ENCODE peak calls at places on chromosome 2, in five cellular contexts. I is pancreas, B is A549, J is foreskin fibroblast, R is prostate gland. W is an unnamed sample.

GRCh38 chr2:98875081-98875728 is 60.8 kb downstream of the CRACDL start:
- DNase-seq in R (no peak), B (no peak), J (no peak), I (no peak), W (no peak)

GRCh38 chr2:170814551-170815245 is 2.0 kb upstream of the GAD1 start:
- DNase-seq in I (no peak), R (no peak), J (no peak), B (no peak), W (no peak)

GRCh38 chr2:26184086-26184485 is 11.2 kb downstream of the GAREM2 start:
- DNase-seq in B (no peak), J (no peak), R (no peak), I (peak), W (no peak)

GRCh38 chr2:3124921-3125760 is 252.5 kb downstream of the EIPR1 start:
- DNase-seq in J (no peak), B (no peak), I (no peak), R (no peak), W (no peak)

GRCh38 chr2:229419158-229419557 is 148.1 kb upstream of the PID1 start:
- DNase-seq in R (no peak), I (no peak), J (peak), B (no peak), W (no peak)

GRCh38 chr2:18378020-18378653 is 182.3 kb downstream of the RDH14 start:
- DNase-seq in B (peak), R (peak), J (peak), I (no peak), W (no peak)

GRCh38 chr2:75074228-75074627 is 115.8 kb downstream of the POLE4 start:
- DNase-seq in B (no peak), J (no peak), I (no peak), R (no peak), W (no peak)

GRCh38 chr2:111659361-111660281 is 224.4 kb downstream of the ANAPC1 start:
- DNase-seq in B (peak), R (peak), J (peak), I (no peak), W (peak)

GRCh38 chr2:238425979-238426567 is 654 bp upstream of the ASB1 start:
- DNase-seq in R (no peak), I (no peak), B (peak), J (peak), W (no peak)

GRCh38 chr2:25341031-25341727 is 546 bp downstream of the DNMT3A start:
- DNase-seq in R (no peak), I (no peak), J (peak), B (no peak), W (no peak)

GRCh38 chr2:229571243-229571642 is 143.1 kb downstream of the DNER start:
- DNase-seq in R (no peak), B (no peak), I (no peak), J (no peak), W (no peak)

GRCh38 chr2:177464549-177464948 is 72.0 kb downstream of the AGPS start:
- DNase-seq in I (no peak), R (no peak), B (no peak), J (peak), W (no peak)

GRCh38 chr2:226701052-226701451 is 98.6 kb downstream of the IRS1 start:
- DNase-seq in B (no peak), I (no peak), J (peak), R (no peak), W (peak)

GRCh38 chr2:207258191-207258991 is 92.6 kb upstream of the KLF7 start:
- DNase-seq in R (peak), J (peak), I (no peak), B (peak), W (peak)

GRCh38 chr2:7774481-7774880 is 857.3 kb downstream of the RNF144A start:
- DNase-seq in R (no peak), B (no peak), I (no peak), J (no peak), W (no peak)

GRCh38 chr2:194867328-194867727 is 789.7 kb upstream of the SLC39A10 start:
- DNase-seq in J (peak), I (no peak), R (no peak), B (peak), W (no peak)

GRCh38 chr2:150735894-150736498 is 248.5 kb upstream of the RND3 start:
- DNase-seq in B (no peak), J (no peak), I (no peak), R (no peak), W (no peak)

GRCh38 chr2:190507135-190507534 is 27.4 kb downstream of the NEMP2 start:
- DNase-seq in R (peak), I (no peak), B (no peak), J (no peak), W (no peak)

GRCh38 chr2:105771841-105772240 is 27.1 kb downstream of the NCK2 start:
- DNase-seq in J (no peak), R (no peak), I (no peak), B (no peak), W (no peak)

GRCh38 chr2:96264656-96265348 is 995 bp downstream of the TMEM127 start:
- DNase-seq in I (peak), R (no peak), B (no peak), J (peak), W (no peak)

GRCh38 chr2:96265840-96266569 is at the start of the genes CIAO1 and TMEM127:
- DNase-seq in B (peak), I (peak), J (peak), R (peak), W (peak)

GRCh38 chr2:96265349-96265839 is 403 bp downstream of the TMEM127 start:
- DNase-seq in I (peak), B (no peak), J (peak), R (no peak), W (no peak)

GRCh38 chr2:96262306-96262705 is 3.5 kb downstream of the TMEM127 start:
- DNase-seq in B (no peak), J (peak), R (no peak), I (no peak), W (no peak)

GRCh38 chr2:96264086-96264485 is 1.7 kb downstream of the TMEM127 start:
- DNase-seq in I (no peak), B (no peak), R (no peak), J (peak), W (no peak)
- H3K4me3 ChIP-seq in I (peak), B (no peak), R (peak), J (peak), W (peak)

GRCh38 chr2:30503692-30504076 is 56.6 kb downstream of the LCLAT1 start:
- DNase-seq in R (no peak), I (no peak), J (no peak), B (no peak), W (no peak)

GRCh38 chr2:30500699-30501098 is 53.7 kb downstream of the LCLAT1 start:
- DNase-seq in J (no peak), I (no peak), B (no peak), R (no peak), W (no peak)

GRCh38 chr2:30505500-30506180 is 58.6 kb downstream of the LCLAT1 start:
- DNase-seq in R (no peak), I (no peak), J (no peak), B (no peak), W (no peak)

GRCh38 chr2:30502310-30502709 is 55.3 kb downstream of the LCLAT1 start:
- DNase-seq in B (no peak), J (no peak), I (no peak), R (no peak), W (no peak)

GRCh38 chr2:30503007-30503691 is 56.1 kb downstream of the LCLAT1 start:
- DNase-seq in I (no peak), J (no peak), B (no peak), R (no peak), W (no peak)
- TF ChIP-seq CTCF in I (no peak), J (no peak), B (peak), R (no peak), W (no peak)

GRCh38 chr2:127219716-127220090 is 396 bp downstream of the CYP27C1 start:
- DNase-seq in B (no peak), J (peak), I (peak), R (no peak), W (no peak)

GRCh38 chr2:127220102-127220806 is at the start of gene CYP27C1:
- DNase-seq in I (no peak), B (no peak), J (peak), R (no peak), W (no peak)

GRCh38 chr2:127218843-127219715 is 1.0 kb downstream of the CYP27C1 start:
- DNase-seq in J (peak), R (no peak), I (peak), B (peak), W (no peak)

GRCh38 chr2:127217470-127218325 is 2.4 kb downstream of the CYP27C1 start:
- DNase-seq in B (peak), R (no peak), I (no peak), J (peak), W (no peak)

DNA sequence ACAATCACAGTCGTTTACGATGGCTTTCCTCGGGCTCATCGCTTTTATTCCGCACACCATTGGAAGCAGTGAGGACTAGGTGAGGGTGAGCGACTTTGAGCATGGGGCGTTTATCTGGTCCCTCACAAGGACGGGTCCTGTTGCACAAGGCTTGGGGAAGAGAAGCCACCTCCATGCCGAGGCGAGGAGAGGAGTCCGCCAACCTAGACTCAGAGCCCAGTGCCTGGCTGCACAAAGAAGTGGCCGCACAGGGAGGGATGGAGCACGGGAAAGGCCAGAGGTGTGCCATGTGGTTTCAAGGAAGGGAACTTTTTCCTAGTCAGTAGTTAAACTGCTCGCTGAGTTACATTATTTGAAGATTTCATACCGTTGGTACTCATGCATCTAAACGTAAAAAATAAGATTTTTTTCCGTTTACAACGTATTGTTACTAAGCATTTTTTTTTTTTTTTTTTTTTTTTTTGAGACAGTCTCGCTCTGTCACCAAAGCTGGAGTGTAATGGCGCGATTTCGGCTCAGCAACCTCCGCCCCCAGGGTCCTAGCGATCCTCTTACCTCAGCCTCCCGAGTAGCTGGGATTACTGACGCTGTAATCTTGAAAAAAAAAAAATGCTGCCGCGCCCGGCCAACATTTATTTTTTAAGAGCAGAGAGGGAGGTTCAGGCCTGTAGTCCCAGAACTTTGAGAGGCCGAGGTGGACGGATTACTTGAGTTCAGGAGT is 868 bp upstream of the CYP27C1 start:
- DNase-seq in R (no peak), I (no peak), B (no peak), J (peak), W (no peak)
- H3K4me3 ChIP-seq in R (no peak), I (no peak), B (peak), J (peak), W (no peak)

GRCh38 chr2:157900684-157901083 is 24.6 kb upstream of the ACVR1 start:
- DNase-seq in J (no peak), R (no peak), I (no peak), B (no peak), W (no peak)

GRCh38 chr2:157903051-157903625 is 27.0 kb upstream of the ACVR1 start:
- DNase-seq in I (no peak), J (no peak), B (no peak), R (no peak), W (no peak)

GRCh38 chr2:157899125-157899839 is 23.2 kb upstream of the ACVR1 start:
- DNase-seq in R (no peak), B (no peak), I (no peak), J (no peak), W (no peak)

GRCh38 chr2:157900203-157900602 is 24.1 kb upstream of the ACVR1 start:
- DNase-seq in R (no peak), I (no peak), J (no peak), B (no peak), W (no peak)

GRCh38 chr2:157901325-157901724 is 25.2 kb upstream of the ACVR1 start:
- DNase-seq in B (no peak), R (no peak), J (no peak), I (no peak), W (no peak)
- TF ChIP-seq CTCF in B (peak), R (no peak), J (no peak), I (no peak), W (peak)

GRCh38 chr2:215428060-215428910 is 7.6 kb downstream of the FN1 start:
- DNase-seq in I (no peak), R (no peak), B (no peak), J (peak), W (no peak)
- H3K4me3 ChIP-seq in I (no peak), R (no peak), B (no peak), J (no peak), W (no peak)

GRCh38 chr2:217070043-217070430 is 210.2 kb upstream of the TNP1 start:
- DNase-seq in J (no peak), R (no peak), B (no peak), I (no peak), W (no peak)

GRCh38 chr2:217067787-217068186 is 207.9 kb upstream of the TNP1 start:
- DNase-seq in B (no peak), I (no peak), J (no peak), R (no peak), W (no peak)

GRCh38 chr2:217069263-217070042 is 209.6 kb upstream of the TNP1 start:
- DNase-seq in J (peak), I (no peak), B (no peak), R (no peak), W (no peak)

GRCh38 chr2:217070611-217071010 is 210.7 kb upstream of the TNP1 start:
- DNase-seq in B (no peak), I (no peak), J (no peak), R (no peak), W (no peak)

GRCh38 chr2:217068677-217069250 is 208.9 kb upstream of the TNP1 start:
- DNase-seq in B (no peak), I (no peak), J (no peak), R (no peak), W (no peak)
- TF ChIP-seq CTCF in B (no peak), I (no peak), J (no peak), R (no peak), W (no peak)

DNA sequence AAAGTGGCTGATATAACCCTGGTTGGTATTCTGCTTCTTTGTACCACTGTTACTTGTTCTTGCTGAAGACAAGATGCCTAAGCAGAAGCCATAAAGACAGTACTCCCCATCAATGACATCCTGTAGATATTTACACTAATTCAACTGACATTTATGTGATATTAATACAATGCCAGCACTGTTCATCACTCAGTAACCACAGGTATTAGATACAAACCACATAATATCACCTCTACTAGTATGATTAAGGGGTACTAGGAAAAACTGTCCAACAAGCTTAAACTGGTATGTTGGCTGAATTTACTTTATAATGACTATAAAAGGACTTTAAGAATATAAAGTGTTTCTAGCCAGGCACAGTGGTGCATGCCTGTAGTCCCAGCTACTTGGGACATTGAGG is 65.8 kb downstream of the RTN4 start:
- DNase-seq in I (no peak), J (no peak), R (no peak), B (no peak), W (no peak)
- H3K4me3 ChIP-seq in I (no peak), J (no peak), R (no peak), B (no peak), W (no peak)

GRCh38 chr2:81650048-81650971 is 1345.8 kb upstream of the LRRTM1 start:
- DNase-seq in B (peak), J (peak), I (no peak), R (no peak), W (no peak)
- TF ChIP-seq CTCF in B (no peak), J (no peak), I (no peak), R (no peak), W (peak)

DNA sequence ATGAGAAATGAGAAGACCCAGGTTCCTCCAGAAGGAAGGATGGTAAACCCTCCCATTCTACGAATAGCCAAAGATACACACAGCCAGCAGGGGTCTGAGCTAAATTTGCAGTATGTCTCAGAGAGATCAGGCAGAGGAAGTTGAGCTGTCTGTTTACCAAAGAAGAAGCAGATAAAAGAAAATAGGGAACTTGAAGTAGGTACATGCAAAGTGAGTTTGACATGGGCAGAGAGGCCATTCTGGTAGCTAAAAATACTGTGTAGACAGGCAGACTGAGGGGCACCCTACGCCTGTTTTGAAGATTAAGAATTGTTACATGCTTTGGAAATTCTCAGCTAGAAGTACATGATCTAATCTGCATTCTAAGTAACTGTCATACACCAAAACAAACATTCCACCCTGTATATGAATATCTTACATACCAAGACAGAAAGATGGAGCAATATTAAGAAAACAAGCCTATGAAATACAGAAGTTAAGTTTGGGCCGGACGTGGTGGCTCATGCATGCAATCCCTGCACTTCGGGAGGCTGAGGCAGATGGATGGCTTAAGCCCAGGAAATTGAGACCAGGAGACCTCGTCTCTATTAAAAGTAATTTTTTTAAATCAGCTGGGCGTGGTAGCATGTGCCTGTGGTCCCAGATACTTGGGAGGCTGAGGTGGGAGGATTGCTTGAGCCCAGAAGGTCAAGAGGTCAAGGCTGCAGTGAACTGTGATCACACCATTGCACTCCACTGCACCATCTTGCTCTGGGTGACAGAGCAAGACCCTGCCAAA is 157.9 kb downstream of the ANKRD44 start:
- DNase-seq in I (no peak), B (peak), R (no peak), J (peak), W (no peak)
- H3K4me3 ChIP-seq in I (no peak), B (no peak), R (no peak), J (no peak), W (no peak)

W was measured in HFF-Myc.